ENCODE peak calls at places on chromosomes 11 and 22, in six cellular contexts. G, H, X, S, B and A are unnamed samples.

GRCh38 chr11:76888989-76889388 is 28.3 kb downstream of the ACER3 start:
- DNase-seq in B (no peak), S (no peak), H (no peak), X (no peak), G (no peak), A (no peak)

GRCh38 chr11:61354208-61354607 is 7.5 kb downstream of the CYB561A3 start:
- DNase-seq in S (no peak), H (no peak), G (no peak), B (no peak), X (no peak), A (no peak)

GRCh38 chr22:36036167-36036624 is 7.6 kb upstream of the RBFOX2 start:
- DNase-seq in X (no peak), S (no peak), B (no peak), H (no peak), G (no peak), A (no peak)

GRCh38 chr11:37504066-37504611 is 906.1 kb upstream of the RAG2 start:
- DNase-seq in X (peak; percentile 2), B (peak; percentile 13), G (peak; percentile 59), S (no peak), H (no peak), A (no peak)

GRCh38 chr22:24023204-24023789 is 12.2 kb downstream of the CABIN1 start:
- DNase-seq in G (no peak), S (no peak), B (no peak), X (no peak), H (no peak), A (no peak)

GRCh38 chr11:1534682-1535081 is 37.4 kb downstream of the DUSP8 start:
- DNase-seq in S (no peak), H (no peak), X (no peak), G (no peak), B (no peak), A (no peak)

GRCh38 chr22:50734986-50735738 is 2.8 kb upstream of the ACR start:
- DNase-seq in G (no peak), B (no peak), H (no peak), X (no peak), S (no peak), A (no peak)

GRCh38 chr22:46009730-46010129 is 32.8 kb upstream of the WNT7B start:
- DNase-seq in G (no peak), X (no peak), H (no peak), S (no peak), B (no peak), A (no peak)

GRCh38 chr11:120465921-120466534 is 45.5 kb upstream of the GRIK4 start:
- DNase-seq in S (no peak), B (no peak), X (no peak), H (no peak), G (no peak), A (no peak)

GRCh38 chr11:134345237-134345550 is 13.4 kb downstream of the GLB1L2 start:
- DNase-seq in X (no peak), G (no peak), B (no peak), S (no peak), H (no peak), A (no peak)

GRCh38 chr22:38097557-38098409 is 12.7 kb downstream of the BAIAP2L2 start:
- DNase-seq in H (peak; percentile 91), X (no peak), G (no peak), B (no peak), S (no peak), A (peak; percentile 54)

GRCh38 chr11:134557571-134558257 is 145.7 kb upstream of the B3GAT1 start:
- DNase-seq in G (no peak), X (no peak), H (no peak), S (no peak), B (no peak), A (no peak)

GRCh38 chr22:29938285-29938693 is 55.3 kb downstream of the MTMR3 start:
- DNase-seq in H (no peak), G (peak; percentile 52), S (no peak), X (peak; percentile 22), B (no peak), A (no peak)

GRCh38 chr11:70523384-70524095 is 125.2 kb downstream of the CTTN start:
- DNase-seq in H (no peak), X (no peak), S (no peak), G (no peak), B (no peak), A (no peak)

GRCh38 chr22:21651521-21652009 is 9.5 kb downstream of the SDF2L1 start:
- DNase-seq in B (no peak), G (no peak), H (peak; percentile 31), S (no peak), X (no peak), A (peak; percentile 63)

GRCh38 chr11:134040386-134041297 is 28.2 kb upstream of the JAM3 start:
- DNase-seq in X (no peak), S (no peak), B (no peak), G (no peak), H (no peak), A (no peak)

GRCh38 chr22:27203276-27203660 is 545.9 kb downstream of the MIAT start:
- DNase-seq in X (no peak), H (no peak), B (no peak), S (no peak), G (no peak), A (no peak)

GRCh38 chr11:13216019-13217006 is 61.3 kb upstream of the BMAL1 start:
- DNase-seq in B (no peak), X (no peak), G (peak; percentile 87), S (no peak), H (peak; percentile 37), A (no peak)

GRCh38 chr11:73263640-73264039 is 8.5 kb upstream of the P2RY6 start:
- DNase-seq in X (no peak), B (no peak), G (no peak), S (no peak), H (no peak), A (no peak)